ENCODE peak calls at places on chromosomes 16 and 17, in nine cellular contexts. G is uterus, I is adrenal gland, B is IMR-90, L is ovary, Y is HCT116, F is A549, A is heart left ventricle, R is tibial nerve. V is an unnamed sample.
A peak's percentile ranks its signal among the peaks of the same experiment; 100 is the strongest.

GRCh38 chr17:40450175-40450574 is 6.9 kb downstream of the IGFBP4 start:
- DNase-seq in G (peak; percentile 59), L (no peak), R (no peak), A (no peak), I (peak; percentile 19), F (peak; percentile 87), B (peak; percentile 45), Y (peak; percentile 62), V (no peak)

GRCh38 chr17:2094891-2095535 is 40.1 kb downstream of the HIC1 start:
- DNase-seq in I (peak; percentile 42), R (no peak), L (no peak), A (peak; percentile 82), B (peak; percentile 75), F (peak; percentile 31), G (peak; percentile 62), Y (no peak), V (peak; percentile 67)

GRCh38 chr16:4982056-4982867 is 24.1 kb downstream of the SEC14L5 start:
- DNase-seq in A (no peak), I (peak; percentile 78), F (no peak), B (no peak), L (no peak), Y (no peak), R (no peak), G (no peak), V (no peak)

GRCh38 chr17:64115043-64115698 is 14.8 kb downstream of the ERN1 start:
- DNase-seq in F (no peak), I (peak; percentile 58), L (no peak), A (no peak), Y (no peak), G (no peak), R (no peak), B (no peak), V (peak; percentile 48)

GRCh38 chr16:25148568-25149215 is 37.1 kb downstream of the LCMT1 start:
- DNase-seq in G (no peak), R (no peak), B (no peak), A (no peak), Y (no peak), I (no peak), F (no peak), L (no peak), V (no peak)

GRCh38 chr17:888998-889401 is 90.6 kb downstream of the NXN start:
- DNase-seq in F (no peak), R (no peak), I (no peak), G (no peak), L (no peak), A (no peak), Y (no peak), B (no peak), V (no peak)

GRCh38 chr16:17272716-17273115 is 198.0 kb downstream of the XYLT1 start:
- DNase-seq in L (no peak), Y (no peak), B (no peak), I (no peak), F (no peak), A (no peak), R (no peak), G (no peak), V (no peak)

GRCh38 chr17:352421-353212 is at the start of gene RPH3AL:
- DNase-seq in A (no peak), L (peak; percentile 46), B (no peak), R (no peak), Y (peak; percentile 36), F (peak; percentile 99), I (peak; percentile 81), G (no peak), V (peak; percentile 77)

GRCh38 chr17:31550389-31551056 is 159.0 kb downstream of the RAB11FIP4 start:
- DNase-seq in L (no peak), B (peak; percentile 24), Y (no peak), A (no peak), R (no peak), I (peak; percentile 40), G (no peak), F (peak; percentile 53), V (no peak)

GRCh38 chr16:66693088-66693487 is 3.5 kb downstream of the CMTM4 start:
- DNase-seq in G (no peak), A (no peak), F (no peak), I (no peak), R (no peak), Y (no peak), L (no peak), B (no peak), V (no peak)

GRCh38 chr17:5975651-5976050 is 94.5 kb upstream of the WSCD1 start:
- DNase-seq in I (no peak), Y (no peak), A (no peak), R (no peak), F (no peak), L (no peak), B (no peak), G (no peak), V (no peak)

GRCh38 chr16:86889974-86890373 is 311.6 kb downstream of the FOXL1 start:
- DNase-seq in G (no peak), L (no peak), F (no peak), I (no peak), A (no peak), R (no peak), Y (no peak), B (no peak), V (no peak)

GRCh38 chr16:54633943-54634362 is 296.7 kb upstream of the IRX5 start:
- DNase-seq in Y (peak; percentile 39), B (no peak), I (no peak), L (no peak), A (no peak), R (no peak), G (no peak), F (peak; percentile 51), V (no peak)

GRCh38 chr17:17723354-17724261 is 42.4 kb downstream of the RAI1 start:
- DNase-seq in G (no peak), A (no peak), B (peak; percentile 90), L (no peak), F (no peak), I (peak; percentile 57), Y (no peak), R (no peak), V (no peak)

GRCh38 chr16:75099738-75100615 is 16.6 kb downstream of the LDHD start:
- DNase-seq in L (no peak), Y (no peak), A (peak; percentile 74), G (no peak), B (no peak), I (no peak), R (no peak), F (no peak), V (no peak)

GRCh38 chr16:20181386-20181785 is 107.7 kb upstream of the GPR139 start:
- DNase-seq in A (no peak), F (peak; percentile 17), Y (no peak), I (peak; percentile 17), L (no peak), G (no peak), B (no peak), R (no peak), V (no peak)

GRCh38 chr16:84259691-84260090 is 19.9 kb upstream of the KCNG4 start:
- DNase-seq in B (no peak), R (no peak), Y (no peak), F (no peak), G (no peak), A (no peak), I (no peak), L (no peak), V (no peak)

GRCh38 chr16:86044881-86045600 is 146.1 kb downstream of the IRF8 start:
- DNase-seq in G (no peak), I (no peak), B (no peak), R (no peak), A (no peak), L (no peak), Y (no peak), F (no peak), V (no peak)

GRCh38 chr17:20028436-20028835 is 19.3 kb downstream of the SPECC1 start:
- DNase-seq in F (no peak), B (no peak), I (no peak), L (no peak), R (no peak), Y (no peak), A (no peak), G (no peak), V (no peak)

GRCh38 chr16:84739349-84740124 is 39.7 kb downstream of the USP10 start:
- DNase-seq in A (no peak), I (no peak), R (no peak), B (peak; percentile 97), G (no peak), L (no peak), Y (no peak), F (no peak), V (no peak)

GRCh38 chr16:89588413-89589109 is 13.0 kb downstream of the CPNE7 start:
- DNase-seq in R (no peak), Y (no peak), L (no peak), F (no peak), A (no peak), B (no peak), G (no peak), I (no peak), V (no peak)

GRCh38 chr17:33056392-33057146 is 64.9 kb downstream of the SPACA3 start:
- DNase-seq in I (no peak), R (no peak), B (no peak), F (no peak), L (no peak), A (no peak), G (no peak), Y (no peak), V (no peak)

GRCh38 chr17:74954115-74954514 is 18.4 kb downstream of the OTOP3 start:
- DNase-seq in L (no peak), Y (no peak), I (no peak), R (no peak), G (no peak), B (no peak), F (no peak), A (no peak), V (no peak)
- H3K4me1 ChIP-seq in L (no peaks in the 10 kb centered on the region), Y (peaks cover 16% of the 10 kb centered on the region), I (no peaks in the 10 kb centered on the region), R (no peaks in the 10 kb centered on the region), G (no peaks in the 10 kb centered on the region), B (no peaks in the 10 kb centered on the region), F (peaks cover 26% of the 10 kb centered on the region), A (no peaks in the 10 kb centered on the region), V (no peaks in the 10 kb centered on the region)

GRCh38 chr17:79294459-79295071 is 219.9 kb downstream of the ENGASE start:
- DNase-seq in B (peak; percentile 29), Y (no peak), F (peak; percentile 49), R (no peak), A (peak; percentile 77), G (peak; percentile 51), L (peak; percentile 33), I (peak; percentile 63), V (peak; percentile 19)
- TF ChIP-seq POLR2A in B (no peak), Y (no peak), F (no peak), R (no peak), A (no peak), G (no peak), L (no peak), I (no peak), V (no peak)

DNA sequence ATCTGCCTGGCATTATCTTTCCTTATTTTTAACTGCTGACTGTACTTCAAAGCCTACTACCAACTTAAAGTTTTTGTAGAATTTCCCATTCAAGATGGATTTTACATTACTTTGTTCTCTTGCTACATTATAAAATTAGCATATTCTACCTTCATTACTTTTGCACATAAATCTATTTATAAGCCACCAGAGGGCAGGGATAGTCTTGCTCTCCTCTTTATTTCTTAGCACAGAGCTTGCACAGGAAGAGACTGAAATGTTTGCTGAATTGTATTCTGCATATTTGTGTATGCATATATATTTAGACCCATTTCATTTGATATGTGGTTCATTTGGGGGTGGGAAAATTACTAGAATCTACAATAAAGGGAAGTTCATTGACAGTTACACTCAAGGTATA is 108.0 kb downstream of the SKAP1 start:
- DNase-seq in B (peak; percentile 29), L (no peak), R (no peak), I (no peak), G (no peak), A (no peak), F (peak; percentile 30), Y (no peak), V (no peak)
- TF ChIP-seq CTCF in B (peak; percentile 28), L (no peak), R (no peak), I (no peak), G (no peak), A (no peak), F (peak; percentile 19), Y (peak; percentile 35), V (no peak)

GRCh38 chr16:57652695-57653471 is 15.2 kb upstream of the ADGRG3 start:
- DNase-seq in R (no peak), A (no peak), B (no peak), F (no peak), I (peak; percentile 6), Y (no peak), L (no peak), G (no peak), V (no peak)
- H3K4me1 ChIP-seq in R (no peaks in the 10 kb centered on the region), A (peaks cover 7% of the 10 kb centered on the region), B (no peaks in the 10 kb centered on the region), F (peaks cover 3% of the 10 kb centered on the region), I (no peaks in the 10 kb centered on the region), Y (peaks cover 3% of the 10 kb centered on the region), L (no peaks in the 10 kb centered on the region), G (no peaks in the 10 kb centered on the region), V (no peaks in the 10 kb centered on the region)

V was measured in breast epithelium.